ENCODE peak calls at places on chromosomes 16 and 17, in six cellular contexts. One of them, this sample, is unnamed. For H3K4me1, the result is how much of the 10 kb centered on the place peaks cover.

GRCh38 chr17:51425793-51426192 is 165.4 kb downstream of the UTP18 start:
- DNase-seq in fibroblast of lung: no peak
- DNase-seq in right cardiac atrium: no peak
- DNase-seq in mammary epithelial cell: no peak
- DNase-seq in lung: no peak
- DNase-seq in mucosa of descending colon: no peak
- DNase-seq in this sample: no peak

GRCh38 chr17:49879505-49879904 is 31.6 kb upstream of the TAC4 start:
- DNase-seq in lung: no peak
- DNase-seq in mammary epithelial cell: no peak
- DNase-seq in fibroblast of lung: no peak
- DNase-seq in right cardiac atrium: peak
- DNase-seq in mucosa of descending colon: no peak
- DNase-seq in this sample: no peak

GRCh38 chr17:43341705-43342600 is 56.8 kb upstream of the ARL4D start:
- DNase-seq in fibroblast of lung: peak
- DNase-seq in mammary epithelial cell: peak
- DNase-seq in mucosa of descending colon: no peak
- DNase-seq in right cardiac atrium: no peak
- DNase-seq in lung: no peak
- DNase-seq in this sample: no peak

GRCh38 chr17:74163271-74163821 is 40.1 kb upstream of the RPL38 start:
- DNase-seq in right cardiac atrium: no peak
- DNase-seq in mammary epithelial cell: no peak
- DNase-seq in mucosa of descending colon: no peak
- DNase-seq in lung: no peak
- DNase-seq in fibroblast of lung: no peak
- DNase-seq in this sample: no peak

GRCh38 chr16:67481561-67482259 is 753 bp upstream of the ATP6V0D1 start:
- DNase-seq in fibroblast of lung: peak
- DNase-seq in mammary epithelial cell: no peak
- DNase-seq in right cardiac atrium: peak
- DNase-seq in mucosa of descending colon: peak
- DNase-seq in lung: peak
- DNase-seq in this sample: peak

GRCh38 chr16:47571049-47571448 is 109.9 kb downstream of the PHKB start:
- DNase-seq in mucosa of descending colon: no peak
- DNase-seq in mammary epithelial cell: no peak
- DNase-seq in fibroblast of lung: no peak
- DNase-seq in lung: no peak
- DNase-seq in right cardiac atrium: no peak
- DNase-seq in this sample: no peak

GRCh38 chr17:83064021-83064731 is 15.2 kb upstream of the METRNL start:
- DNase-seq in mammary epithelial cell: no peak
- DNase-seq in fibroblast of lung: no peak
- DNase-seq in right cardiac atrium: peak
- DNase-seq in mucosa of descending colon: peak
- DNase-seq in lung: no peak
- DNase-seq in this sample: no peak

GRCh38 chr17:49515196-49515770 is 20.2 kb downstream of the NGFR start:
- DNase-seq in fibroblast of lung: peak
- DNase-seq in right cardiac atrium: peak
- DNase-seq in mucosa of descending colon: peak
- DNase-seq in mammary epithelial cell: peak
- DNase-seq in lung: peak
- DNase-seq in this sample: peak

GRCh38 chr17:55605705-55606104 is 94.5 kb upstream of the SMIM36 start:
- DNase-seq in lung: no peak
- DNase-seq in mammary epithelial cell: no peak
- DNase-seq in right cardiac atrium: no peak
- DNase-seq in fibroblast of lung: no peak
- DNase-seq in mucosa of descending colon: no peak
- DNase-seq in this sample: no peak

GRCh38 chr16:3468501-3468900 is 25.0 kb downstream of the NAA60 start:
- DNase-seq in mucosa of descending colon: no peak
- DNase-seq in lung: no peak
- DNase-seq in right cardiac atrium: no peak
- DNase-seq in mammary epithelial cell: no peak
- DNase-seq in fibroblast of lung: no peak
- DNase-seq in this sample: no peak

GRCh38 chr16:64983983-64984382 is 137.9 kb downstream of the CDH11 start:
- DNase-seq in mucosa of descending colon: peak
- DNase-seq in right cardiac atrium: no peak
- DNase-seq in mammary epithelial cell: peak
- DNase-seq in lung: peak
- DNase-seq in fibroblast of lung: peak
- DNase-seq in this sample: peak

GRCh38 chr17:79838541-79839274 is 532 bp downstream of the CBX4 start:
- DNase-seq in fibroblast of lung: peak
- DNase-seq in right cardiac atrium: peak
- DNase-seq in mucosa of descending colon: peak
- DNase-seq in lung: no peak
- DNase-seq in mammary epithelial cell: peak
- DNase-seq in this sample: peak

GRCh38 chr17:59607817-59608403 is 11.8 kb upstream of the CLTC start:
- DNase-seq in right cardiac atrium: no peak
- DNase-seq in mucosa of descending colon: peak
- DNase-seq in mammary epithelial cell: no peak
- DNase-seq in lung: no peak
- DNase-seq in fibroblast of lung: no peak
- DNase-seq in this sample: no peak

GRCh38 chr16:8572919-8573724 is 17.2 kb downstream of the TMEM114 start:
- DNase-seq in mucosa of descending colon: no peak
- DNase-seq in right cardiac atrium: no peak
- DNase-seq in mammary epithelial cell: peak
- DNase-seq in fibroblast of lung: peak
- DNase-seq in lung: no peak
- DNase-seq in this sample: no peak

GRCh38 chr16:76577003-76577402 is 299.8 kb downstream of the CNTNAP4 start:
- DNase-seq in mucosa of descending colon: no peak
- DNase-seq in right cardiac atrium: no peak
- DNase-seq in mammary epithelial cell: no peak
- DNase-seq in fibroblast of lung: no peak
- DNase-seq in lung: no peak
- DNase-seq in this sample: no peak

GRCh38 chr17:50779747-50780363 is 12.5 kb upstream of the ANKRD40CL start:
- DNase-seq in mammary epithelial cell: no peak
- DNase-seq in mucosa of descending colon: no peak
- DNase-seq in right cardiac atrium: no peak
- DNase-seq in lung: no peak
- DNase-seq in fibroblast of lung: no peak
- DNase-seq in this sample: peak

GRCh38 chr17:72725432-72726068 is 366.9 kb downstream of the SLC39A11 start:
- DNase-seq in mammary epithelial cell: peak
- DNase-seq in fibroblast of lung: peak
- DNase-seq in mucosa of descending colon: peak
- DNase-seq in right cardiac atrium: peak
- DNase-seq in lung: peak
- DNase-seq in this sample: peak

GRCh38 chr16:86029131-86029741 is 130.3 kb downstream of the IRF8 start:
- DNase-seq in lung: no peak
- DNase-seq in mammary epithelial cell: no peak
- DNase-seq in mucosa of descending colon: peak
- DNase-seq in fibroblast of lung: peak
- DNase-seq in right cardiac atrium: peak
- DNase-seq in this sample: peak

GRCh38 chr16:3861808-3862451 is 18.6 kb downstream of the CREBBP start:
- DNase-seq in mucosa of descending colon: no peak
- DNase-seq in fibroblast of lung: no peak
- DNase-seq in right cardiac atrium: peak
- DNase-seq in lung: no peak
- DNase-seq in mammary epithelial cell: no peak
- DNase-seq in this sample: no peak

GRCh38 chr17:17765359-17765758 is 71.4 kb downstream of the SREBF1 start:
- DNase-seq in fibroblast of lung: no peak
- DNase-seq in mammary epithelial cell: peak
- DNase-seq in mucosa of descending colon: no peak
- DNase-seq in right cardiac atrium: no peak
- DNase-seq in lung: no peak
- DNase-seq in this sample: no peak

GRCh38 chr16:19429271-19429670 is 11.6 kb downstream of the TMC5 start:
- DNase-seq in mammary epithelial cell: no peak
- DNase-seq in right cardiac atrium: no peak
- DNase-seq in lung: peak
- DNase-seq in mucosa of descending colon: no peak
- DNase-seq in fibroblast of lung: no peak
- DNase-seq in this sample: peak

GRCh38 chr17:540632-541031 is 174.0 kb downstream of the VPS53 start:
- DNase-seq in mucosa of descending colon: no peak
- DNase-seq in right cardiac atrium: no peak
- DNase-seq in lung: no peak
- DNase-seq in fibroblast of lung: no peak
- DNase-seq in mammary epithelial cell: no peak
- DNase-seq in this sample: no peak

GRCh38 chr17:80071116-80071980 is 30.0 kb upstream of the GAA start:
- DNase-seq in fibroblast of lung: peak
- DNase-seq in mucosa of descending colon: peak
- DNase-seq in lung: peak
- DNase-seq in mammary epithelial cell: no peak
- DNase-seq in right cardiac atrium: peak
- DNase-seq in this sample: peak

GRCh38 chr16:50671644-50672260 is 9.4 kb downstream of the SNX20 start:
- DNase-seq in lung: no peak
- DNase-seq in mucosa of descending colon: peak
- DNase-seq in fibroblast of lung: peak
- DNase-seq in mammary epithelial cell: peak
- DNase-seq in right cardiac atrium: no peak
- DNase-seq in this sample: peak

GRCh38 chr17:45189002-45189401 is 27.3 kb downstream of the HEXIM2 start:
- DNase-seq in right cardiac atrium: no peak
- DNase-seq in mucosa of descending colon: no peak
- DNase-seq in fibroblast of lung: no peak
- DNase-seq in mammary epithelial cell: no peak
- DNase-seq in lung: no peak
- DNase-seq in this sample: no peak

DNA sequence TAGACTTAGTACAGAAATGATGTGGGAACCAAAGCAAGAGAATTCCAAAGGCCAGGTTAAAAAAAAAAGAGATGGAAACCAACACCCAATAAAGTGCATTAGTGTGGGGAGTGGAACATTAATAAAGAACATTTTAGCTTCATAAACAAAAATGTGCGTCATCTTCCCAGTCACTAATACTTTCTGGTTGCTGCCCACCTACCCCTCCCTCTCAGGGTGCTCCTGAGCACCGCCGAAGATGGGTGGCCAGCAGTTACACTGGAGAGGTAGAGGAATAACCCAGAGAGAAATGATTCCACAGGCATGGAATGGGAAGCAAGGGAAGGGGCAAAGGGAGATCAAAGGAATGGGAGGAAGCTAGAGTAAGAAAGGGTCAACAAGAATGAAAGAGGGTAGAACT is 6.0 kb upstream of the CHD3 start:
- DNase-seq in mucosa of descending colon: no peak
- DNase-seq in fibroblast of lung: peak
- DNase-seq in mammary epithelial cell: no peak
- DNase-seq in right cardiac atrium: no peak
- DNase-seq in lung: no peak
- DNase-seq in this sample: no peak
- H3K4me1 ChIP-seq in mucosa of descending colon: under half
- H3K4me1 ChIP-seq in fibroblast of lung: under half
- H3K4me1 ChIP-seq in mammary epithelial cell: under half
- H3K4me1 ChIP-seq in right cardiac atrium: under half
- H3K4me1 ChIP-seq in lung: under half
- H3K4me1 ChIP-seq in this sample: under half

GRCh38 chr17:32355649-32356377 is 5.9 kb downstream of the ZNF207 start:
- DNase-seq in lung: no peak
- DNase-seq in mammary epithelial cell: no peak
- DNase-seq in mucosa of descending colon: no peak
- DNase-seq in fibroblast of lung: no peak
- DNase-seq in right cardiac atrium: no peak
- DNase-seq in this sample: no peak
- H3K4me1 ChIP-seq in lung: under half
- H3K4me1 ChIP-seq in mammary epithelial cell: under half
- H3K4me1 ChIP-seq in mucosa of descending colon: under half
- H3K4me1 ChIP-seq in fibroblast of lung: under half
- H3K4me1 ChIP-seq in right cardiac atrium: under half
- H3K4me1 ChIP-seq in this sample: under half

GRCh38 chr17:2396192-2396567 is 4.7 kb downstream of the MNT start:
- DNase-seq in mucosa of descending colon: no peak
- DNase-seq in right cardiac atrium: no peak
- DNase-seq in fibroblast of lung: no peak
- DNase-seq in lung: no peak
- DNase-seq in mammary epithelial cell: no peak
- DNase-seq in this sample: no peak
- H3K4me1 ChIP-seq in mucosa of descending colon: half or more
- H3K4me1 ChIP-seq in right cardiac atrium: under half
- H3K4me1 ChIP-seq in fibroblast of lung: under half
- H3K4me1 ChIP-seq in lung: under half
- H3K4me1 ChIP-seq in mammary epithelial cell: half or more
- H3K4me1 ChIP-seq in this sample: under half

GRCh38 chr17:66514227-66514806 is 211.9 kb downstream of the PRKCA start:
- DNase-seq in right cardiac atrium: no peak
- DNase-seq in fibroblast of lung: peak
- DNase-seq in lung: no peak
- DNase-seq in mammary epithelial cell: peak
- DNase-seq in mucosa of descending colon: no peak
- DNase-seq in this sample: no peak
- H3K4me1 ChIP-seq in right cardiac atrium: under half
- H3K4me1 ChIP-seq in fibroblast of lung: under half
- H3K4me1 ChIP-seq in lung: under half
- H3K4me1 ChIP-seq in mammary epithelial cell: under half
- H3K4me1 ChIP-seq in mucosa of descending colon: under half
- H3K4me1 ChIP-seq in this sample: under half

DNA sequence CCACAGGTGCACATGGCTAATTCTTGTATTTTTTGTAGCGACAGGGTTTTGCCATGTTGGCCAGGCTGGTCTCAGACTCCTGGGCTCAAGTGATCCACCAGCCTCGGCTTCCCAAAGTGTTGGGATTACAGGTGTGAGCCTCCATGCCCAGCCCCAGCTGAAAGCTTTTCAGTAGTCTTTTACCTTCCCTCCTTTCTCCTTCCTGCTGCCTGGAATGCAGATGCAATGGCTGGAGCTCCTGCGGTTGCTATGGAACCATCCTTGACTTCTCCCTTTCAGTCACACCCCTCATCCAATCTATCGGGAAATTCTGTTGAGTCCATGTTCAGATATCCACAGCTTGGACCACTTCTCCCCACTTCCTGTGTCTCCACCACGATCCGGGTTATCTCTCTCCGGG is 12.5 kb upstream of the SLC38A10 start:
- DNase-seq in fibroblast of lung: no peak
- DNase-seq in mucosa of descending colon: no peak
- DNase-seq in right cardiac atrium: no peak
- DNase-seq in lung: no peak
- DNase-seq in mammary epithelial cell: no peak
- DNase-seq in this sample: no peak
- H3K4me1 ChIP-seq in fibroblast of lung: under half
- H3K4me1 ChIP-seq in mucosa of descending colon: under half
- H3K4me1 ChIP-seq in right cardiac atrium: under half
- H3K4me1 ChIP-seq in lung: under half
- H3K4me1 ChIP-seq in mammary epithelial cell: under half
- H3K4me1 ChIP-seq in this sample: under half

GRCh38 chr16:10938321-10938720 is 3.9 kb downstream of the DEXI start:
- DNase-seq in mucosa of descending colon: no peak
- DNase-seq in right cardiac atrium: no peak
- DNase-seq in mammary epithelial cell: no peak
- DNase-seq in lung: no peak
- DNase-seq in fibroblast of lung: no peak
- DNase-seq in this sample: peak
- H3K4me1 ChIP-seq in mucosa of descending colon: half or more
- H3K4me1 ChIP-seq in right cardiac atrium: under half
- H3K4me1 ChIP-seq in mammary epithelial cell: under half
- H3K4me1 ChIP-seq in lung: under half
- H3K4me1 ChIP-seq in fibroblast of lung: under half
- H3K4me1 ChIP-seq in this sample: under half